ENCODE peak calls at places on chromosomes 16 and 17, in six cellular contexts. Q is A549, Z is H1, W is SK-N-SH, E is K562, U is GM12878. T is an unnamed sample.

GRCh38 chr17:32103476-32104113 is 38.7 kb upstream of the RHOT1 start:
- DNase-seq in Q (no peak), Z (no peak), W (no peak), E (no peak), U (no peak), T (no peak)

GRCh38 chr17:71003736-71004135 is 834.4 kb downstream of the KCNJ2 start:
- DNase-seq in Q (no peak), Z (no peak), W (no peak), E (no peak), U (no peak), T (no peak)

GRCh38 chr16:47395733-47396503 is 64.9 kb downstream of the ITFG1 start:
- DNase-seq in Q (no peak), Z (no peak), W (no peak), E (no peak), U (no peak), T (peak)

GRCh38 chr16:82995927-82996441 is 369.2 kb downstream of the CDH13 start:
- DNase-seq in Q (no peak), Z (no peak), W (no peak), E (no peak), U (no peak), T (peak)

GRCh38 chr16:69796285-69797118 is 34.4 kb downstream of the WWP2 start:
- DNase-seq in Q (peak), Z (no peak), W (peak), E (peak), U (no peak), T (peak)

GRCh38 chr17:36188891-36189306 is 7.7 kb downstream of the CCL3L1 start:
- DNase-seq in Q (no peak), Z (no peak), W (no peak), E (no peak), U (peak), T (peak)

GRCh38 chr16:47699090-47699489 is 238.0 kb downstream of the PHKB start:
- DNase-seq in Q (no peak), Z (no peak), W (no peak), E (no peak), U (no peak), T (peak)

GRCh38 chr16:58510097-58510775 is 5.1 kb upstream of the SETD6 start:
- DNase-seq in Q (no peak), Z (no peak), W (no peak), E (no peak), U (no peak), T (no peak)

GRCh38 chr17:8894189-8894611 is 26.7 kb upstream of the PIK3R6 start:
- DNase-seq in Q (no peak), Z (no peak), W (peak), E (no peak), U (no peak), T (no peak)

GRCh38 chr17:81329927-81330883 is 35.1 kb upstream of the SLC38A10 start:
- DNase-seq in Q (peak), Z (no peak), W (no peak), E (no peak), U (no peak), T (no peak)

GRCh38 chr17:18182190-18182977 is 1.2 kb upstream of the ALKBH5 start:
- DNase-seq in Q (no peak), Z (no peak), W (no peak), E (no peak), U (no peak), T (peak)

GRCh38 chr16:84138824-84139627 is 6.0 kb downstream of the HSDL1 start:
- DNase-seq in Q (no peak), Z (no peak), W (no peak), E (peak), U (peak), T (no peak)

GRCh38 chr16:50548659-50549560 is 714 bp downstream of the NKD1 start:
- DNase-seq in Q (peak), Z (no peak), W (peak), E (no peak), U (no peak), T (no peak)

GRCh38 chr17:47692895-47693666 is 880 bp upstream of the TBKBP1 start:
- DNase-seq in Q (no peak), Z (no peak), W (peak), E (no peak), U (no peak), T (peak)

GRCh38 chr17:3988297-3989120 is 24.3 kb upstream of the ATP2A3 start:
- DNase-seq in Q (no peak), Z (no peak), W (peak), E (no peak), U (no peak), T (no peak)

GRCh38 chr17:31564883-31565297 is 173.4 kb downstream of the RAB11FIP4 start:
- DNase-seq in Q (no peak), Z (no peak), W (peak), E (no peak), U (no peak), T (peak)

GRCh38 chr17:4547118-4547906 is 7.9 kb downstream of the MYBBP1A start:
- DNase-seq in Q (no peak), Z (no peak), W (no peak), E (no peak), U (no peak), T (no peak)

GRCh38 chr16:68235105-68235881 is 634 bp downstream of the ESRP2 start:
- DNase-seq in Q (no peak), Z (no peak), W (no peak), E (no peak), U (no peak), T (no peak)

GRCh38 chr16:75198135-75198600 is 8.8 kb downstream of the CTRB2 start:
- DNase-seq in Q (no peak), Z (no peak), W (peak), E (no peak), U (no peak), T (no peak)

GRCh38 chr17:73096866-73097265 is 4.4 kb upstream of the SLC39A11 start:
- DNase-seq in Q (no peak), Z (no peak), W (no peak), E (no peak), U (no peak), T (peak)

GRCh38 chr17:64081802-64082799 is 47.8 kb downstream of the ERN1 start:
- DNase-seq in Q (peak), Z (no peak), W (peak), E (peak), U (peak), T (peak)

GRCh38 chr17:39171933-39172332 is 6.0 kb upstream of the ARL5C start:
- DNase-seq in Q (no peak), Z (no peak), W (no peak), E (no peak), U (no peak), T (no peak)

GRCh38 chr16:56419740-56420548 is 5.4 kb downstream of the AMFR start:
- DNase-seq in Q (no peak), Z (no peak), W (no peak), E (no peak), U (no peak), T (no peak)

GRCh38 chr16:56354016-56354415 is 71.3 kb downstream of the AMFR start:
- DNase-seq in Q (no peak), Z (no peak), W (no peak), E (no peak), U (no peak), T (no peak)

GRCh38 chr17:1055751-1056645 is 59.1 kb downstream of the TIMM22 start:
- DNase-seq in Q (peak), Z (no peak), W (peak), E (peak), U (no peak), T (peak)

GRCh38 chr17:31535581-31535981 is 144.1 kb downstream of the RAB11FIP4 start:
- DNase-seq in Q (no peak), Z (no peak), W (no peak), E (no peak), U (peak), T (no peak)

GRCh38 chr17:75151893-75152292 is 2.4 kb downstream of the JPT1 start:
- DNase-seq in Q (no peak), Z (no peak), W (peak), E (peak), U (no peak), T (no peak)

GRCh38 chr17:2253768-2254406 is 49.7 kb downstream of the SMG6 start:
- DNase-seq in Q (no peak), Z (no peak), W (no peak), E (no peak), U (peak), T (no peak)

GRCh38 chr16:87580855-87581261 is 21.4 kb upstream of the JPH3 start:
- DNase-seq in Q (no peak), Z (no peak), W (peak), E (peak), U (no peak), T (peak)

GRCh38 chr17:76871668-76872067 is 3.5 kb downstream of the MGAT5B start:
- DNase-seq in Q (no peak), Z (no peak), W (no peak), E (no peak), U (no peak), T (no peak)

GRCh38 chr17:76872221-76872873 is 4.1 kb downstream of the MGAT5B start:
- DNase-seq in Q (peak), Z (no peak), W (peak), E (no peak), U (no peak), T (peak)

GRCh38 chr17:76869878-76870714 is 1.9 kb downstream of the MGAT5B start:
- DNase-seq in Q (no peak), Z (no peak), W (no peak), E (peak), U (no peak), T (peak)

GRCh38 chr17:76873856-76874255 is 5.7 kb downstream of the MGAT5B start:
- DNase-seq in Q (no peak), Z (no peak), W (no peak), E (no peak), U (no peak), T (no peak)

DNA sequence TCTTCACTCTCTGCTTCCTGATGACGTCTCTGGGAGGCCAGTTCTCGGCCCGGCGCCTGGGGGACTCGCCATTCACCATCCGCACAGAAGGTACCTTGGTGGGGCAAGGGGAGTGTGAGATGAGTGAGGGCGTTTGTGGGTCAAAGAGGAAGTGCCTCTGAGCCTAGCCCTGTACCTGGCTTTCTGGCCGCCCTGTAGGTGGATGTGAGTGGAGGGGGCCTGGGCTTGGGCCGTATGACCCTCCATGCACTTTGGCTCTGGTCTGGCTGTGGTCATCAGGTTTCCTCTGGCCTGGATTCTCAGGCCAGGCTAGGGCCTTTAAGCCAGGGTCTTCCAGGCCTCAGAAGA is 4.6 kb downstream of the MGAT5B start:
- DNase-seq in Q (no peak), Z (no peak), W (no peak), E (no peak), U (no peak), T (no peak)
- H3K4me3 ChIP-seq in Q (peak), Z (no peak), W (peak), E (no peak), U (no peak), T (no peak)

GRCh38 chr17:13230908-13231307 is 213.1 kb upstream of the ELAC2 start:
- DNase-seq in Q (no peak), Z (no peak), W (no peak), E (no peak), U (no peak), T (no peak)

GRCh38 chr17:13228711-13229110 is 210.9 kb upstream of the ELAC2 start:
- DNase-seq in Q (no peak), Z (no peak), W (no peak), E (no peak), U (no peak), T (no peak)

GRCh38 chr17:13230350-13230900 is 212.6 kb upstream of the ELAC2 start:
- DNase-seq in Q (no peak), Z (no peak), W (no peak), E (no peak), U (no peak), T (peak)

GRCh38 chr17:13222931-13223330 is 205.1 kb upstream of the ELAC2 start:
- DNase-seq in Q (no peak), Z (no peak), W (no peak), E (no peak), U (no peak), T (no peak)

DNA sequence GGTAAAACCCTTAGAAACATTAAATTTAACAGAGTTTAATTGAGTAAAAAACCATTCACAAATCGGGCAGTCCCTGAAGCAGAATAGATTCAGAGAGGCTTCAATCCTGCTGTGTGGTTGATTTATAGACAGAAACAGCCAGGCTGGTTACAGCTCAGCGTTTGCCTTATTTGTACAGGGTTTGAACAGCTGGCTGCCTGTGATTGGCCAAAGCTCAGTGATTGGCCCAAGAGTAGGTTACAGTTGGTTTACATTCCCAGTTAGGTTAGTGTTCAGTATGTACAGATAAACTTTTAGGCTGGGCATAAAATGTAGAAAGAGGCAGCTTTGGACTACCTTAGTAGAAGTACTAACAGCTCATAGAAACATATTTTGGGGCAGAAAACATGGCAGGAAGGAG is 210.4 kb upstream of the ELAC2 start:
- DNase-seq in Q (no peak), Z (no peak), W (no peak), E (no peak), U (no peak), T (no peak)
- TF ChIP-seq CTCF in Q (no peak), Z (no peak), W (no peak), E (no peak), U (no peak), T (no peak)

DNA sequence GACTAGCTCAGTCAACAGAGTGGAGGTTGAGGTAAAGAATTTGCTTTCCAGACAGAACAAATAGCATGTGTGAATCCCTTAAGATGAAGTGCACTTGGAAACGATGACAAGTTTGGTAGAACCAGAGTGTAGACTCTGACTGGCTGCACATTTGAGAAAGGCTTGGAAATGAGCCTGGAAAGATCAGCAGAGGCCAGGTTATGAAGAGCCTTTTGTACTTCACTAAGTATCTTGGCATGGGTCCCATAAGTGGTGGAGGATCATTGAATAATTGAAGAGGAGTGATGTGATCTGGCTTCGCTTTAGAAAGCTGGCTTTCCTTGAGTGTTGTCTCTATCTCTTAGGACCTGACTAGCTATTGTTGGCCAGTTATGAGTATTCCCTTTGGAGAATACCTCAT is 329.7 kb downstream of the UTP18 start:
- DNase-seq in Q (no peak), Z (no peak), W (no peak), E (no peak), U (no peak), T (no peak)
- TF ChIP-seq MAX in Q (no peak), Z (no peak), W (no peak), E (no peak), U (no peak), T (no peak)

DNA sequence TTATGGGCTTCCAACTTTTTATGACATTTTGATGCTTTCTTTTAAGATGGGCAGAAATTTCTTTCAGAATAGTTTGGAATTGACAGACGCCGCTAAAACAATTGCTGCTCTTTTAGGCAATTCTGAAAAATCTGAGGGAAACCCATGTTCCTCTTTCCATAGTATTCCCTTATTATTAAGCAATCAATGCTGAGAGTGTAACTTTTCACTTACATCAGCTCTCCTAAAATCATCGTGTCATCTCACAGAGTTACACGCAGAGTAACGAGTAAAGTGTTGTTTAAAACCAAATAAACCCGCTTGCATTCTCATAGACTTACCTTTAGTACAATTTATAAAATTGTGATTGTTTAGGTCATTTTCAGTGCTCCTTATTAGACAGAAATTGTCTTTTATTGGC is 150.6 kb downstream of the MAF start:
- DNase-seq in Q (no peak), Z (no peak), W (no peak), E (no peak), U (no peak), T (no peak)
- H3K4me3 ChIP-seq in Q (no peak), Z (no peak), W (no peak), E (no peak), U (no peak), T (no peak)

DNA sequence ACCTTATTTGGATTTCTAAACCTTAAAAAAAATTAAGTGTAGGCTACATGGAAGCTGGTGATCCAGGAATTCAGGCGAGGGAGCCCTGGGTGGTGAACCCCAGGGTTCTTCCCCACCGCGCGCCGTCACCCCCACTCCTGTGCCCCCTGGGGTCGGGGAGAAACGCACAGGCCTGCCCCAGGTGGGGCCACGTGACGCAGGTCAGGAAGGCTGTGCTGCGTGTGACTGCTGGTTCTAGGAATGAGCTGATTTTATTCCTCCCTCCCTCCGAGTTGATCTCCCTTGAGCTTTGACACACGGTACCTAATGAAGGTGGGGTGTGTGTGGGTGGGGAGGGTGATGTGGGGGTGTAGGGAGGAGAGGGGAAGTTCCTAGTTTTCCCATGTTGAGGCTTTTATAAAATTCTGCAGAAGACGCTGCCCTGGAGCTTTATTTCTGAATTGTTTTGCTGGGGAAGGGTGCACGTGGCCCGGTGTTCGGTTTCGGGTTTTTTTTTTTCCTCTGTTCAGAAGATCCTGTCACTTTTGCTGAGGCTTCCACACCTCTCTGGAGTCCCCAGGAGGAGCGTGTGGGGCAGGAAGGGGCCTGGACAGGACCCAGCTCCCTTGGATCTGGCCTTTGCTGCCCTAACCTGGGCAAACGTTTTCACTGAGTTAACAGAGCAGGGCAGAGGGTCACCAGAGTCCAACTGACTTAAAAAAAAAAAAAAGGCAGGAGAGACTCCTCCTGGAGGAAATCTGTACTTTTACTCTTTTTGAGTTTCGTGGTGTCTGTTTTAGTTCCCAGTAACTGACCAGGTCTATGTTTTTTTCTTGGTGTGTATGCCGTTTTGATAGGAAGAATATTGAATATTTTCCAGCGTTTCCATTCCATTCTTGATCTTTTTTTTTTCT is 55.8 kb upstream of the GSE1 start:
- DNase-seq in Q (peak), Z (no peak), W (peak), E (peak), U (no peak), T (peak)
- TF ChIP-seq CTCF in Q (peak), Z (no peak), W (peak), E (no peak), U (no peak), T (no peak)